ENCODE peak calls at places on chromosomes 6 and 20, in eight cellular contexts. Q, C, W, R, E, M, G and A are unnamed samples. For H3K4me1 and H3K27me3, the result is how much of the 10 kb centered on the place peaks cover.

GRCh38 chr6:31771992-31772358 is 5.2 kb downstream of the VWA7 start:
- DNase-seq in W (no peak), E (no peak), G (peak), C (no peak), Q (no peak), M (no peak), R (no peak), A (no peak)

GRCh38 chr6:151014404-151015150 is 149.1 kb downstream of the MTHFD1L start:
- DNase-seq in M (peak), E (peak), C (peak), R (peak), G (peak), Q (peak), W (peak), A (peak)

GRCh38 chr6:37602801-37603200 is 94.9 kb downstream of the MDGA1 start:
- DNase-seq in C (no peak), G (peak), M (no peak), R (no peak), E (no peak), W (no peak), Q (no peak), A (no peak)

GRCh38 chr6:138971601-138972000 is 16.5 kb downstream of the REPS1 start:
- DNase-seq in W (no peak), Q (no peak), E (no peak), R (no peak), C (peak), G (peak), M (no peak), A (no peak)

GRCh38 chr6:72616406-72617015 is 5.4 kb upstream of the KCNQ5 start:
- DNase-seq in E (no peak), Q (no peak), W (no peak), C (peak), R (peak), M (no peak), G (peak), A (no peak)

GRCh38 chr6:484086-484728 is 92.7 kb downstream of the IRF4 start:
- DNase-seq in C (no peak), M (no peak), G (peak), W (no peak), E (no peak), Q (no peak), R (peak), A (no peak)

GRCh38 chr20:6178537-6178936 is 55.7 kb upstream of the FERMT1 start:
- DNase-seq in E (peak), M (no peak), C (peak), Q (peak), R (peak), W (no peak), G (peak), A (no peak)

GRCh38 chr6:10412165-10412947 is 2.5 kb downstream of the TFAP2A start:
- DNase-seq in R (peak), Q (peak), E (no peak), M (no peak), C (peak), W (peak), G (peak), A (no peak)

GRCh38 chr20:2917266-2917665 is 44.0 kb downstream of the PTPRA start:
- DNase-seq in W (no peak), E (no peak), R (no peak), Q (no peak), C (no peak), G (no peak), M (no peak), A (no peak)

GRCh38 chr6:144284753-144285547 is at the start of gene UTRN:
- DNase-seq in M (peak), Q (peak), W (peak), E (peak), C (peak), R (peak), G (peak), A (peak)

GRCh38 chr6:35719830-35720733 is 16.8 kb upstream of the ARMC12 start:
- DNase-seq in C (peak), G (no peak), M (no peak), R (peak), Q (no peak), E (no peak), W (no peak), A (peak)

GRCh38 chr6:129667034-129667433 is 42.9 kb downstream of the ARHGAP18 start:
- DNase-seq in R (peak), Q (no peak), M (no peak), G (peak), W (no peak), E (no peak), C (no peak), A (no peak)
- H3K4me1 ChIP-seq in R (under half), Q (under half), M (under half), G (under half), W (under half), E (under half), C (under half), A (under half)

GRCh38 chr20:24545168-24545567 is 75.7 kb downstream of the SYNDIG1 start:
- DNase-seq in R (no peak), W (no peak), M (no peak), Q (no peak), C (no peak), E (no peak), G (no peak), A (no peak)

GRCh38 chr20:24546232-24546892 is 76.9 kb downstream of the SYNDIG1 start:
- DNase-seq in R (no peak), M (no peak), W (no peak), Q (no peak), C (no peak), E (no peak), G (no peak), A (no peak)

GRCh38 chr20:24544371-24544770 is 74.9 kb downstream of the SYNDIG1 start:
- DNase-seq in W (no peak), C (no peak), M (no peak), E (no peak), Q (no peak), G (no peak), R (no peak), A (no peak)

GRCh38 chr20:24543741-24544140 is 74.3 kb downstream of the SYNDIG1 start:
- DNase-seq in C (no peak), G (no peak), R (no peak), M (no peak), E (no peak), W (no peak), Q (no peak), A (no peak)

GRCh38 chr20:24547967-24548366 is 78.5 kb downstream of the SYNDIG1 start:
- DNase-seq in M (no peak), W (no peak), Q (no peak), R (no peak), C (no peak), G (no peak), E (no peak), A (no peak)
- H3K27me3 ChIP-seq in M (under half), W (under half), Q (under half), R (under half), C (under half), G (under half), E (under half), A (under half)

GRCh38 chr6:166560222-166560621 is 26.3 kb downstream of the RAMACL start:
- DNase-seq in Q (peak), R (no peak), M (no peak), C (no peak), G (no peak), E (no peak), W (no peak), A (no peak)

GRCh38 chr6:166556871-166557322 is 29.6 kb downstream of the RAMACL start:
- DNase-seq in R (peak), G (peak), M (peak), W (no peak), Q (no peak), E (peak), C (peak), A (peak)

GRCh38 chr6:166559662-166560061 is 26.8 kb downstream of the RAMACL start:
- DNase-seq in C (no peak), R (no peak), M (no peak), G (no peak), W (no peak), E (no peak), Q (no peak), A (no peak)

GRCh38 chr6:166558156-166559025 is 28.1 kb downstream of the RAMACL start:
- DNase-seq in C (no peak), M (no peak), E (no peak), R (no peak), G (no peak), Q (no peak), W (no peak), A (no peak)

DNA sequence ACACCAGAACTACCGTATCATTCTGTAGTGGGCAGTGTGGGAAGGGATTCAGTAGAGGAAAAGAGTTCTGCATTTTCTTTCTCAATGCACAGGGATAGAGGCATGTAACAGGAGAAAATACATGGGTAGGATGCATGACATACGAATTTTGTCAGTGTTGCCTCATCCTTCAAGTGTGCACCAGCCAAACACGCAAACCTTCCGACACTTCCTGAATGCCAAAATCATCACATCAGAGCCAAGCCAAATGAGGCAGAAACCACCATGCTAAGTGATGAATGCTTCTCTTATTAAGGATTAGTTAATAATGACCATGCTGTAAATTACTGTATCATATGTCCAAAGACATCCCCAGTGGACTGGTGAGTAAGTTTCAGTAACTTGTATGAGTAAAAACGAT is 27.3 kb downstream of the RAMACL start:
- DNase-seq in E (no peak), W (no peak), G (peak), Q (no peak), M (no peak), R (no peak), C (no peak), A (no peak)
- H3K4me1 ChIP-seq in E (under half), W (under half), G (under half), Q (under half), M (under half), R (under half), C (under half), A (half or more)

GRCh38 chr20:46309945-46310344 is 1.6 kb upstream of the CDH22 start:
- DNase-seq in E (no peak), C (no peak), W (no peak), Q (no peak), M (no peak), G (no peak), R (no peak), A (no peak)
- H3K27me3 ChIP-seq in E (half or more), C (half or more), W (under half), Q (half or more), M (half or more), G (half or more), R (half or more), A (half or more)

DNA sequence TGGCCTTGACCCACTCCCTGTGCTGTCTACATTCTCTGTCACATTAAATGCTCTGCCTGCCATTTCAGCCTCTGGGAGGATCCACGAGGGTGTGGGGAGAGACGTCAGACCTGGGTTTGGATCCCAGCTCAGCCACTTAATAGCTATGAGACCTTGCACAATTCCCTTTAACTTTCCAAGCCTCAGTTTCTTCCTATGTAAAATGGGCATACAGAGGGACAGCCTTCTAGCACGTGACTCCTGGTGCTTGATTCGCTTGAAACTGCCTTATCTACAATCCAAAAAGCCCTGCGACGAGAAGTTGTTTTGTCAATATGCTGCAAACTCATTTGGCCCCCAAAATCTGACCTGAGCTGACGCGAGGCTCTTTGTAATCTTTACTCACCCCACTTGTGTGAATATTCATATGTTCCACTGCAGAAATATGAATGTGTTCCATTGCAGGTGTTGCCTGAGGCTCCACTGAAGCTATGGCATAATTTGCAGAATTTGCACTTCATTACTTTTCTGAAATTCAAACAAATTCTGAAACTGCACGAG is 40.1 kb downstream of the TOX2 start:
- DNase-seq in M (no peak), Q (no peak), E (no peak), G (peak), W (no peak), C (no peak), R (no peak), A (no peak)
- H3K4me1 ChIP-seq in M (under half), Q (under half), E (under half), G (under half), W (half or more), C (under half), R (under half), A (under half)

GRCh38 chr20:57075181-57075580 is 191.3 kb downstream of the BMP7 start:
- DNase-seq in C (no peak), W (no peak), R (no peak), E (no peak), Q (no peak), M (no peak), G (no peak), A (no peak)

GRCh38 chr20:57072184-57072583 is 194.3 kb downstream of the BMP7 start:
- DNase-seq in Q (no peak), M (no peak), C (no peak), W (no peak), E (no peak), G (peak), R (no peak), A (no peak)

GRCh38 chr20:57071283-57071701 is 195.1 kb downstream of the BMP7 start:
- DNase-seq in R (no peak), W (no peak), Q (no peak), M (no peak), G (peak), E (no peak), C (peak), A (no peak)

GRCh38 chr20:57074386-57074785 is 192.1 kb downstream of the BMP7 start:
- DNase-seq in C (no peak), R (no peak), W (no peak), G (no peak), Q (no peak), M (no peak), E (no peak), A (no peak)

GRCh38 chr20:57073402-57073801 is 193.0 kb downstream of the BMP7 start:
- DNase-seq in M (no peak), G (no peak), C (no peak), W (no peak), R (no peak), E (no peak), Q (no peak), A (no peak)
- H3K27me3 ChIP-seq in M (under half), G (under half), C (under half), W (under half), R (under half), E (under half), Q (under half), A (under half)

GRCh38 chr20:62356948-62357667 is 10.0 kb downstream of the LAMA5 start:
- DNase-seq in Q (no peak), G (peak), R (peak), E (no peak), M (no peak), C (peak), W (no peak), A (no peak)

GRCh38 chr20:62358728-62359490 is 8.2 kb downstream of the LAMA5 start:
- DNase-seq in M (no peak), E (no peak), Q (no peak), W (no peak), C (no peak), R (no peak), G (no peak), A (no peak)

GRCh38 chr20:62356143-62356947 is 10.8 kb downstream of the LAMA5 start:
- DNase-seq in R (no peak), Q (no peak), C (no peak), M (no peak), E (no peak), G (no peak), W (no peak), A (no peak)

GRCh38 chr20:62358171-62358719 is 8.9 kb downstream of the LAMA5 start:
- DNase-seq in R (no peak), M (peak), Q (no peak), E (no peak), G (no peak), W (no peak), C (no peak), A (peak)

DNA sequence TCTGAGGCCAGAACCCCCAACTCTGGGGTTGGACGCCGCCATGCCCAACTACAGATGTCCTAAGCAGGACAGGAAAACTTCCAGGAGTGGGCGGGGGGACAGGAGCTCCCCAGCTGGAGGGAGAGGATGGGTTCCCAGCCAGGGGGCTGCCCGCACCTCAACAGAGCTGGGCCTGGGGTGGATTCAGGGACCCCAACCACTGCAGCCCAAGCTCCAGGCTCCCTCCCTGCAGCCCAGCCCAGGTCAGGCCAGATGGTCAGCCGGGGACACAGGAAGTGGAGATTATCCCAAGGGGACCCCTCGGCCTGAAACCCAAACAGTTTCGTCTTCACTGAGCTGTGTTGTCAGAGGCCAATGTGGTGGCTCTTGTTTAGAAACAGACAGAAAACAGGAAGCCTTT is 9.4 kb downstream of the LAMA5 start:
- DNase-seq in M (no peak), G (no peak), C (no peak), E (no peak), Q (no peak), R (no peak), W (no peak), A (no peak)
- H3K4me1 ChIP-seq in M (half or more), G (under half), C (half or more), E (half or more), Q (under half), R (under half), W (under half), A (half or more)

GRCh38 chr20:25860531-25861150 is 164.0 kb upstream of the ZNF337 start:
- DNase-seq in W (no peak), G (no peak), E (no peak), M (no peak), Q (no peak), C (no peak), R (no peak), A (no peak)
- H3K27me3 ChIP-seq in W (under half), G (under half), E (under half), M (under half), Q (under half), C (half or more), R (under half), A (under half)

GRCh38 chr6:105791569-105792318 is 294.4 kb upstream of the PRDM1 start:
- DNase-seq in W (no peak), E (no peak), G (no peak), Q (no peak), R (no peak), C (no peak), M (no peak), A (no peak)

GRCh38 chr6:105787747-105788146 is 298.4 kb upstream of the PRDM1 start:
- DNase-seq in C (no peak), G (no peak), W (no peak), Q (no peak), M (no peak), R (no peak), E (no peak), A (no peak)

GRCh38 chr6:105786890-105787655 is 299.1 kb upstream of the PRDM1 start:
- DNase-seq in G (no peak), E (no peak), Q (no peak), R (no peak), W (no peak), C (no peak), M (no peak), A (no peak)

GRCh38 chr6:105790635-105791034 is 295.5 kb upstream of the PRDM1 start:
- DNase-seq in G (peak), M (no peak), R (no peak), Q (no peak), E (no peak), W (no peak), C (no peak), A (no peak)

DNA sequence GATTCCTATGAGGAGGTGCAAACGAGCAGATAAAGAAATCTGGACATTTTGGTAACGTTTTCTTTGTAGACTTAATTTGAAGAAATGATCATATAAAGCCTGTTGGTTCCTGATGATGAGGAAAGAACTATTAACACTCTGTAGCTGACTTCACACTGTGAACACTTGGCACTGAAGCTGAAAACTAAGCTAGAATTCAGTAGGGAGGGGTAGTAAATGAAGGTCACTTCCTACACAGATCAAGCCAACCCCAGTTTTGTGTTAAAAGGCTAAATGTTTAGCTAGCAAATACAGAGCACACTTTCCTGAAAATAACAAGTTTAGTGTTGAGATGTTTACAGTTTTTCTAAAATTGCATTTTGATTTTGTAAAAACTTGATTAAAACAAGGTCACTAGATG is 296.2 kb upstream of the PRDM1 start:
- DNase-seq in E (no peak), C (no peak), G (no peak), R (no peak), M (no peak), W (no peak), Q (no peak), A (no peak)
- H3K4me1 ChIP-seq in E (under half), C (under half), G (under half), R (under half), M (under half), W (under half), Q (under half), A (under half)

GRCh38 chr6:2744778-2745177 is 5.9 kb downstream of the MYLK4 start:
- DNase-seq in C (no peak), R (no peak), Q (no peak), M (no peak), W (no peak), E (no peak), G (no peak), A (no peak)
- H3K27me3 ChIP-seq in C (under half), R (under half), Q (under half), M (under half), W (under half), E (under half), G (under half), A (under half)